ENCODE peak calls at places on chromosomes 11 and 22, in four cellular contexts. E, M, G and J are unnamed samples.

GRCh38 chr11:77602385-77603105 is 12.8 kb downstream of the AQP11 start:
- DNase-seq in E (peak), M (no peak), G (peak), J (peak)

GRCh38 chr11:70567680-70568503 is 169.6 kb downstream of the CTTN start:
- DNase-seq in E (no peak), M (no peak), G (peak), J (no peak)

GRCh38 chr11:46906596-46906995 is 11.8 kb downstream of the LRP4 start:
- DNase-seq in E (no peak), M (no peak), G (peak), J (no peak)

GRCh38 chr11:78722786-78723185 is 148.1 kb upstream of the NARS2 start:
- DNase-seq in E (no peak), M (no peak), G (peak), J (no peak)

GRCh38 chr11:44623321-44623715 is 57.9 kb downstream of the CD82 start:
- DNase-seq in E (no peak), M (no peak), G (no peak), J (no peak)

GRCh38 chr11:9594267-9595046 is 21.0 kb downstream of the WEE1 start:
- DNase-seq in E (no peak), M (no peak), G (peak), J (no peak)

GRCh38 chr22:22687638-22688500 is 43.5 kb downstream of the GGTLC2 start:
- DNase-seq in E (no peak), M (peak), G (peak), J (peak)

GRCh38 chr11:119108151-119108856 is 1.2 kb downstream of the C2CD2L start:
- DNase-seq in E (no peak), M (peak), G (peak), J (peak)

GRCh38 chr11:89201138-89201537 is 23.5 kb downstream of the TYR start:
- DNase-seq in E (no peak), M (no peak), G (no peak), J (no peak)

GRCh38 chr11:126547161-126547560 is 191.7 kb downstream of the ST3GAL4 start:
- DNase-seq in E (no peak), M (no peak), G (peak), J (no peak)

GRCh38 chr11:1373536-1374214 is 16.1 kb upstream of the BRSK2 start:
- DNase-seq in E (no peak), M (peak), G (peak), J (no peak)

GRCh38 chr11:46677169-46677568 is 23.2 kb downstream of the ARHGAP1 start:
- DNase-seq in E (no peak), M (no peak), G (no peak), J (no peak)

GRCh38 chr11:62125881-62126280 is 2.1 kb downstream of the INCENP start:
- DNase-seq in E (no peak), M (no peak), G (no peak), J (no peak)

GRCh38 chr11:32830413-32830738 is 649 bp downstream of the PRRG4 start:
- DNase-seq in E (no peak), M (no peak), G (no peak), J (peak)

DNA sequence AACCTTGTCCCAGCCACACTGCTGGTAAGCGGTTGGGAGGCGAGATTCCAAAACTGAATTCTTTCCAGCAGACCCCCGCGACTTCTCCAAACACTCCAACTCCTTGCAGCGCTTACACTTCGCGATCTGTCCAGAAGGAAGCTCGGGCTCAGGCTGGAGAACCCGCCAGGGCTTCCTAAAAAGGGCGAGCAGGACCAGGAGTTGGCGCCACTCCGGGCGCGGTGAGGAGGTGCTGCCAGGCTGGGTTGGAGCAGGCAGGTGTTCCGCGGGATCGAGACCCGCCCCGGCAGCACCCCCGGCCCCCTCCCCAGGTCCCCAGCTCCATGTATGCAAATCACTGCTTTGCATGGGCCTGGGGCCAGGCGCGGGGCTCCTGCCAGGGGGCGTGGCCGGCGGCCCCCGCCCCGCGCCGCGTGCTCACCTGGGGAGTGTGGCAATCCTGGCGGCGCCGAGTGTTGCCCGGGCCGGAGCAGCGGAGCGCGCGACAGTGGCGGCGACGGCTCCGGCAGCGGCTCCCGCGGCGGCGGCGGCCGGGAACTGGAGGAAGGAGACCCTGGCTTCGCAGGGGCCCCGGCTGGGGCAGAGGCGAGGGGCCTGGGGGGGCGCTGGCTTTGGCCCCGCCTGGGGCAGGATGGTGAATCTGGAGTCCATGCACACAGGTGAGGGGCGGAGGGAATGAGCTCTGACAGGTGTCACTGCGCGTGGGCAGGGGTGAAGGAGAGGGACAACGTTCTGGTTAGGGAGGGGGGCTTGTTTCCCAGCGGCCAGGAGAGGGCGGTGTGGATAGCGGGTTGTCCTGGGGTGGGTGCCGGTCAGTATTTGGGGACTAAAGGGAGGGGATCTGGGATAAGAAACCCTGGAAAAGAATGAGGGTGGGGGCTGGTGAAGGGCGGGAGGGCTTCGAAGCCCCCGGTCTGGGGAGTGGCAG is at the start of gene POU2F3:
- DNase-seq in E (no peak), M (peak), G (no peak), J (no peak)
- TF ChIP-seq RFX5 in E (no peak), M (no peak), G (no peak), J (no peak)

DNA sequence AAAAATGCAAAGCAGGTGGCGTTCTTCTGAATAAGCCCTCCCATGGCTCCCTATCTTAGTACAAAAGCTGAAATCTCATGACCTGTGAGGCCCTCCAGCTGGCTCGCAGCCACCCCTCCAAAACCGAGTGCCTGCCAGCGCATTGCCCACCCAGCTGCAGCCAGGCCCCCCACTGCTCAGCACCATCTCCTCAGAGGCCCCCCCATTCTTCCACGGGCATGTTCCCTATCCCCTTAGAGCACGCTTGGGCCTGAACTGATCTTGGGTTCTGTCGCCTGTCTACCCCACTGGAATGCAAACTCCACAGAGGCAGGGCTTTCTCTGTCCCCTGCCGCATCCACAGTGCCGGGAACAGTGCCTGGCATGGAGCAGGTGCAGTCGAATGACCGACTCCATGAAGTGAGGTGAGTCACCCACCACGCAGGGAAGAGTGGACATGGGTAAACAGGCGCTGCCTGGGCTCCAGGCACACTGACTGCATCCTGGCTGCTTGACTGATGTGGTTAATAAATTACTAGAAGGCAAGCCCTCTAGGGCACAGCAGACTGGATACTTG is 11.3 kb upstream of the EFCAB6 start:
- DNase-seq in E (peak), M (no peak), G (no peak), J (peak)
- TF ChIP-seq RFX5 in E (no peak), M (no peak), G (no peak), J (no peak)

GRCh38 chr11:35216962-35217667 is 78.1 kb downstream of the CD44 start:
- DNase-seq in E (no peak), M (no peak), G (no peak), J (peak)
- TF ChIP-seq RFX5 in E (no peak), M (no peak), G (no peak), J (no peak)

GRCh38 chr11:60831143-60831500 is 10.8 kb upstream of the CCDC86 start:
- DNase-seq in E (peak), M (peak), G (peak), J (peak)

GRCh38 chr11:60821827-60822599 is 19.9 kb upstream of the CCDC86 start:
- DNase-seq in E (no peak), M (peak), G (no peak), J (no peak)

GRCh38 chr11:60830478-60831142 is 11.3 kb upstream of the CCDC86 start:
- DNase-seq in E (no peak), M (no peak), G (no peak), J (no peak)

GRCh38 chr11:60825118-60825517 is 16.8 kb upstream of the CCDC86 start:
- DNase-seq in E (no peak), M (no peak), G (no peak), J (no peak)

GRCh38 chr11:60825790-60826189 is 16.1 kb upstream of the CCDC86 start:
- DNase-seq in E (no peak), M (no peak), G (no peak), J (no peak)
- TF ChIP-seq RFX5 in E (no peak), M (no peak), G (no peak), J (no peak)

GRCh38 chr11:75307058-75307457 is 44.4 kb downstream of the ARRB1 start:
- DNase-seq in E (no peak), M (no peak), G (no peak), J (no peak)

GRCh38 chr11:75308116-75308515 is 43.3 kb downstream of the ARRB1 start:
- DNase-seq in E (no peak), M (no peak), G (no peak), J (no peak)

GRCh38 chr11:75306529-75306928 is 44.9 kb downstream of the ARRB1 start:
- DNase-seq in E (no peak), M (no peak), G (no peak), J (no peak)

GRCh38 chr11:75303544-75304224 is 47.8 kb downstream of the ARRB1 start:
- DNase-seq in E (no peak), M (peak), G (no peak), J (no peak)

DNA sequence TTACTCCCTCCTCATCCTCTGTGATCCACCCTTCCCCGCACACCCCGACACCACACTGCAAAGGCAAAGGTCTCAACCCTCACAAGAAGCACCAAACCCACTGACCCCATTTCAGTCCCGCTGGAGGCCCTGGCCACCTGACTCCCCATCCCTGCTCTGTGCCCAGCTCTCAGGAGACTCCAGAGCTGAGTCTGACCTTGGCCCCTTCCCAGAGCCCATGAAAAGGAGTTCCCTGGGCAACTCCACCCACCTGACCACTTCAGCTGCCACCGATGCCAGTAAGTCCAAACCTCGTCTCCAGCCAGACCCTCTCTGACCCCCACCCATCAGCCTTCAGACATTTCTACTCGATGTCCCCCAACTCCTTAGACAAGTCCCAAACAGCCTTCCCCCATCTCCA is 45.5 kb downstream of the ARRB1 start:
- DNase-seq in E (no peak), M (no peak), G (no peak), J (no peak)
- TF ChIP-seq RFX5 in E (no peak), M (no peak), G (no peak), J (no peak)

GRCh38 chr11:27234961-27235360 is 128.1 kb downstream of the CCDC34 start:
- DNase-seq in E (no peak), M (no peak), G (no peak), J (no peak)

GRCh38 chr11:27231519-27231918 is 131.5 kb downstream of the CCDC34 start:
- DNase-seq in E (no peak), M (no peak), G (no peak), J (no peak)

GRCh38 chr11:27234043-27234668 is 128.9 kb downstream of the CCDC34 start:
- DNase-seq in E (peak), M (no peak), G (peak), J (peak)

GRCh38 chr11:27230175-27230565 is 132.8 kb downstream of the CCDC34 start:
- DNase-seq in E (no peak), M (no peak), G (no peak), J (no peak)

DNA sequence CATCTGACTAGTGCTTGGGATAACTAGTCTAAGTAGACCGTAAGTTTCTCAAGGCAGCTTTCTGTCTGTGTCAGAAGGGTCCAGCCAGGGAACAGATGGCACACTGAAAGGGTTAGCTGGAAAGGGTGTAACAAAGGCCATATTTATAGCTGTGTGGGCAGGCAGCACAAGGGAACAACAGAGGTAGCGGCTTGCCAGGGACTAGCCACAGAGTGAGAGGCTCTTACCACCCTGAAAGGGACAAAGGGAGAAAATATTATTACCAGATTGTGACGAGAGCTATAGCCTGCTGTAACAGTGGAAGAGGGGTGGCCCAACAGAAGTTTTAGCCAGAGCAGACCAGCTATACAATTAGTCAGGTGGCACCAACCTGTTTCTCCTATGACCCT is 129.4 kb downstream of the CCDC34 start:
- DNase-seq in E (no peak), M (no peak), G (no peak), J (no peak)
- TF ChIP-seq RFX5 in E (no peak), M (no peak), G (no peak), J (no peak)

GRCh38 chr11:124840666-124841065 is 24.6 kb upstream of the ROBO3 start:
- DNase-seq in E (no peak), M (no peak), G (no peak), J (no peak)

GRCh38 chr11:124841765-124842700 is 23.2 kb upstream of the ROBO3 start:
- DNase-seq in E (no peak), M (no peak), G (no peak), J (no peak)

GRCh38 chr11:124841186-124841585 is 24.0 kb upstream of the ROBO3 start:
- DNase-seq in E (no peak), M (no peak), G (no peak), J (no peak)

GRCh38 chr11:124839051-124839971 is 25.9 kb upstream of the ROBO3 start:
- DNase-seq in E (no peak), M (peak), G (no peak), J (no peak)

GRCh38 chr11:124839972-124840621 is 25.1 kb upstream of the ROBO3 start:
- DNase-seq in E (no peak), M (no peak), G (no peak), J (no peak)
- TF ChIP-seq RFX5 in E (no peak), M (no peak), G (no peak), J (no peak)